ENCODE peak calls at places on chromosomes 1 and 21, in four cellular contexts. V is H9, L is IMR-90, X is mesendoderm. K is an unnamed sample.

GRCh38 chr1:22365331-22366295 is 86.0 kb upstream of the ZBTB40 start:
- DNase-seq in V (no peak), X (peak), L (no peak), K (no peak)

GRCh38 chr21:32994305-32994704 is 31.4 kb upstream of the OLIG2 start:
- DNase-seq in V (no peak), L (peak), X (peak), K (no peak)

GRCh38 chr1:237281481-237281880 is 239.5 kb downstream of the RYR2 start:
- DNase-seq in V (no peak), X (no peak), L (no peak), K (no peak)

GRCh38 chr1:41160498-41161110 is 81.5 kb downstream of the SCMH1 start:
- DNase-seq in X (peak), V (no peak), L (no peak), K (no peak)

GRCh38 chr1:16080422-16081150 is 7.1 kb upstream of the FAM131C start:
- DNase-seq in X (no peak), V (no peak), L (no peak), K (no peak)

GRCh38 chr1:41351262-41352151 is 9.7 kb upstream of the FOXO6 start:
- DNase-seq in X (peak), V (no peak), L (no peak), K (peak)

GRCh38 chr1:9719978-9720722 is 68.6 kb downstream of the PIK3CD start:
- DNase-seq in X (peak), V (peak), L (no peak), K (peak)

GRCh38 chr21:35484032-35484431 is 434.9 kb upstream of the RUNX1 start:
- DNase-seq in L (no peak), V (no peak), X (no peak), K (no peak)

GRCh38 chr1:109802136-109802900 is 38.6 kb upstream of the EPS8L3 start:
- DNase-seq in X (no peak), L (no peak), V (peak), K (no peak)

GRCh38 chr1:108502624-108503023 is 52.5 kb downstream of the NBPF6 start:
- DNase-seq in L (peak), V (no peak), X (no peak), K (no peak)

GRCh38 chr1:16398371-16398953 is 31.4 kb downstream of the SZRD1 start:
- DNase-seq in V (no peak), L (no peak), X (no peak), K (no peak)

GRCh38 chr1:2003564-2004131 is at the start of gene CFAP74:
- DNase-seq in X (peak), V (peak), L (peak), K (peak)

GRCh38 chr1:229900220-229900619 is 166.8 kb upstream of the GALNT2 start:
- DNase-seq in L (no peak), X (no peak), V (no peak), K (no peak)

GRCh38 chr1:10924030-10924429 is 88.4 kb upstream of the TARDBP start:
- DNase-seq in L (no peak), X (no peak), V (no peak), K (no peak)
- H3K56ac ChIP-seq in L (no peak), X (no peak), V (no peak), K (no peak)

GRCh38 chr1:38611661-38612211 is 247.8 kb downstream of the RRAGC start:
- DNase-seq in L (no peak), V (no peak), X (no peak), K (no peak)
- H3K56ac ChIP-seq in L (no peak), V (no peak), X (no peak), K (no peak)

DNA sequence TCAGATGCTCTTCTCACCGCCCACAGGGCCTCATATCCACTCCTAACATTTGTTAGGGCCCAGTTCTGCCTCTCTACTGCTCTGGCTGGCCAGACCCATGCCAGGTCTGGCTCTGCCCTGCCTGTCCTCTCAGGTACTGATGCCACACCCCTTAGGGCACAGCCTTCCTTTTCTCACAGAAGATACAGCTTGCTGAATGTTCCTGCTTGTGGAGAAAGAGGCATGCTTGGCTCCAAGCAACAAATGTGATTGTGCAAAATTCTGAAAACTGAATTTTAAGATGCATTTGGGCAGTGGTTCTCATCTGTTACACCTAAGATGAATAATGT is 178.1 kb downstream of the TGFBR3 start:
- DNase-seq in V (no peak), L (no peak), X (no peak), K (no peak)
- H3K56ac ChIP-seq in V (no peak), L (no peak), X (no peak), K (no peak)

GRCh38 chr1:75640137-75640536 is 29.2 kb upstream of the SLC44A5 start:
- DNase-seq in L (no peak), X (peak), V (no peak), K (no peak)
- H3K56ac ChIP-seq in L (no peak), X (no peak), V (no peak), K (no peak)

GRCh38 chr1:223721658-223722606 is 9.6 kb downstream of the CAPN2 start:
- DNase-seq in V (no peak), X (no peak), L (no peak), K (no peak)

GRCh38 chr1:223725578-223725977 is 13.2 kb downstream of the CAPN2 start:
- DNase-seq in V (no peak), L (no peak), X (no peak), K (no peak)

GRCh38 chr1:223723351-223723904 is 11.1 kb downstream of the CAPN2 start:
- DNase-seq in L (no peak), V (no peak), X (no peak), K (no peak)

GRCh38 chr1:223726380-223727001 is 14.2 kb downstream of the CAPN2 start:
- DNase-seq in L (peak), V (peak), X (peak), K (no peak)

DNA sequence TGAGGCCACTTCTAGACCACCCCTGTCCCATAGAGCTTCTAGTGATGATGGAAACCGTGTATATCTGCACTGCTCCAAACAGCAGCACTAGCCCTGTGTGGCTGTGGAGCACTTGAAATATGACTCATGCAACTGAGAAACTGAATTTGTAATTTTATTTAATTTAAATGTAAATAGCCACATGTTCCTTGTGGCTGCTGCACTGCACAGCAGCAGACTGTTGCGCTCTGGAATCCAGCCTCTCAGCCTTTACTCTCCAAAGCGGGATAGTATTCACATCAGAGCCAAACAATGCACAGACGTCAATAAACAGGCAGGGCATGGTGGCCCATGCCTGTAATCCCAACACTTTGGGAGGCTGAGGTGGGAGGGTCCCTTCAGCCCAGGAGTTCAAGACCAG is 12.0 kb downstream of the CAPN2 start:
- DNase-seq in L (peak), V (no peak), X (no peak), K (no peak)
- H3K56ac ChIP-seq in L (no peak), V (no peak), X (no peak), K (no peak)

GRCh38 chr1:8120693-8121260 is 94.7 kb upstream of the ERRFI1 start:
- DNase-seq in L (peak), V (no peak), X (peak), K (no peak)
- H3K56ac ChIP-seq in L (peak), V (no peak), X (peak), K (no peak)

K was measured in H1.